ENCODE peak calls at places on chromosomes 4 and X, in seven cellular contexts. Q is left ventricle myocardium inferior, P is mesenchymal stem cell, A is dorsolateral prefrontal cortex, N is kidney, G is A549, Y is spleen. X is an unnamed sample.

GRCh38 chr4:177528620-177529019 is 86.4 kb upstream of the AGA start:
- DNase-seq in A (no peak), Q (no peak), Y (no peak), N (no peak), P (no peak), G (no peak), X (no peak)

GRCh38 chr4:4869731-4870483 is 10.4 kb downstream of the MSX1 start:
- DNase-seq in Y (no peak), P (no peak), N (no peak), A (no peak), Q (no peak), G (no peak), X (no peak)

GRCh38 chrX:17081969-17082368 is 135.5 kb downstream of the REPS2 start:
- DNase-seq in G (no peak), N (no peak), Y (no peak), A (no peak), P (no peak), Q (no peak), X (no peak)

GRCh38 chr4:39933689-39934590 is 43.8 kb downstream of the PDS5A start:
- DNase-seq in N (no peak), P (peak; percentile 44), A (no peak), Y (no peak), G (no peak), Q (no peak), X (no peak)

GRCh38 chr4:93658443-93658842 is 170.1 kb upstream of the ATOH1 start:
- DNase-seq in G (no peak), N (no peak), A (no peak), Q (no peak), Y (no peak), P (no peak), X (no peak)

GRCh38 chrX:39874202-39874816 is 223.4 kb downstream of the BCOR start:
- DNase-seq in P (no peak), G (no peak), Q (no peak), N (no peak), A (no peak), Y (no peak), X (no peak)

GRCh38 chr4:28536124-28536523 is 1675.5 kb downstream of the STIM2 start:
- DNase-seq in A (no peak), G (no peak), Q (no peak), P (no peak), N (no peak), Y (no peak), X (no peak)

GRCh38 chr4:86664959-86665358 is 70.8 kb downstream of the PTPN13 start:
- DNase-seq in Q (no peak), P (peak; percentile 80), A (no peak), N (no peak), G (no peak), Y (no peak), X (no peak)

GRCh38 chr4:27068151-27068862 is 207.7 kb downstream of the STIM2 start:
- DNase-seq in Y (no peak), Q (no peak), N (no peak), G (no peak), P (no peak), A (no peak), X (no peak)

GRCh38 chr4:104394409-104394813 is 100.3 kb downstream of the CXXC4 start:
- DNase-seq in Y (no peak), Q (peak; percentile 11), G (no peak), P (peak; percentile 31), N (no peak), A (peak; percentile 42), X (peak; percentile 67)

GRCh38 chr4:156291317-156291716 is 337.7 kb upstream of the CTSO start:
- DNase-seq in Y (no peak), G (no peak), N (no peak), P (peak; percentile 49), A (no peak), Q (no peak), X (no peak)

GRCh38 chr4:141307241-141307689 is 86.6 kb downstream of the ZNF330 start:
- DNase-seq in P (peak; percentile 59), Y (peak; percentile 82), Q (peak; percentile 30), A (peak; percentile 43), G (peak; percentile 37), N (peak; percentile 74), X (peak; percentile 51)

GRCh38 chr4:13544556-13545393 is 467 bp upstream of the NKX3-2 start:
- DNase-seq in Q (peak; percentile 60), G (peak; percentile 90), P (peak; percentile 91), Y (peak; percentile 84), A (no peak), N (peak; percentile 89), X (peak; percentile 29)

GRCh38 chrX:50204364-50204899 is at the start of gene CCNB3:
- DNase-seq in Y (peak; percentile 89), Q (peak; percentile 63), N (peak; percentile 90), G (peak; percentile 46), A (peak; percentile 56), P (peak; percentile 78), X (peak; percentile 54)

GRCh38 chr4:184671101-184671500 is 21.6 kb downstream of the PRIMPOL start:
- DNase-seq in Q (no peak), A (no peak), Y (no peak), G (no peak), P (no peak), N (no peak), X (no peak)

GRCh38 chr4:184666670-184667069 is 17.1 kb downstream of the PRIMPOL start:
- DNase-seq in G (no peak), Y (no peak), A (no peak), Q (no peak), N (no peak), P (no peak), X (no peak)

GRCh38 chr4:184668096-184668495 is 18.6 kb downstream of the PRIMPOL start:
- DNase-seq in Y (no peak), G (no peak), N (no peak), P (no peak), A (no peak), Q (no peak), X (no peak)

GRCh38 chr4:184669251-184669650 is 19.7 kb downstream of the PRIMPOL start:
- DNase-seq in N (no peak), P (no peak), Y (no peak), G (no peak), Q (no peak), A (no peak), X (no peak)

DNA sequence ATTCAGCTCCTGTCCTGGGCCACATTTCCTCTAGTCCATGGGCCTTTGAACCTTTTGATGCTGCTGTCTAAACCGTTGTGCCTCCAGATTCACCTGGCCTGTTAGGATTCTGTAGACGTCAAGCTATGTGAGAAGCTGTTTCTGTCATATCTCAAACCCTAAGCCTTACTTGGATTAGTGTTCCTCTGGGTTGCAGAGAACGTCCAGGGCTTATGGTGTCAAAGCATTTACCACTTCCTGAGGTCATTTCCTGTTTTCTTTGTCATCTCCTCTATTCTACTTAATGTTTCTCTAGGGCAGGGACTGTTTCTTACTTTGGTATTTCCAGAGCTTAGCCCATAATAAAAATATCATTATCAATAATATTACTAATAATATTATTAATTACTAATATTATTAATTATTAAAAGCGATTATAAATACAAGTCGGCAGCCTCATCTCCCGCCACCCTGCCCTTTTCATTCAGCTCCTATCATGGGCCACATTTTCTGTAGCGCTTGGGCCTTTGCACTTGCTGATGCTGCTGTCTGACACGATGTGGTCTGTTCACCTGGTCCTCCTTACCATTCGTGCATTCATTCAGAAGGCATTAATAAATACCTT is 19.1 kb downstream of the PRIMPOL start:
- DNase-seq in P (no peak), A (no peak), Y (no peak), N (no peak), G (no peak), Q (no peak), X (no peak)
- H3K27ac ChIP-seq in P (no peak overlapping the region), A (no peak overlapping the region), Y (peak overlapping the region; percentile 85), N (no peak overlapping the region), G (no peak overlapping the region), Q (no peak overlapping the region), X (no peak overlapping the region)

DNA sequence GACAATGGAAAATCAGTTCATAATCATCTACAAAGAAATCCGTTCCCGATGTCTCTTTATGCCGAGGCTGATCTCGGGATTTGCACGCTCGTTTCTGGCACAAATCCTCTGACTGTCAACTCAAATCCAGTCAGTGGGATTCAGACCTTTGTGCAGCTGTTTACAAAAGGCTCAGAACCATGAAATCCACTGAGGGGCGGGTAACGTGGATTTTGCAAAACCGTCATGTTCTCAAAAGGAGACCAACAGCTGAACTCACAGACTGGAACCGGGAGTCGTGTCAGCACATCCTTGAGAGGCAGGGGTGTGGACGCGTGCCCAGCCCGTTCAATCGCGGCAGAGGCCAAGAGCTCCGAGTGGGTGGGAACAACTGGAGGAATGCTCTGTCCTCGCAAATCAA is 46.4 kb downstream of the ACOX3 start:
- DNase-seq in Q (peak; percentile 90), P (no peak), A (peak; percentile 78), N (peak; percentile 89), Y (no peak), G (no peak), X (peak; percentile 67)
- H3K27ac ChIP-seq in Q (peak overlapping the region; percentile 88), P (peak overlapping the region; percentile 70), A (peak overlapping the region; percentile 71), N (no peak overlapping the region), Y (no peak overlapping the region), G (peak overlapping the region; percentile 1), X (peak overlapping the region; percentile 94)

GRCh38 chr4:128353791-128354190 is 66.2 kb upstream of the PGRMC2 start:
- DNase-seq in Q (no peak), A (no peak), G (no peak), P (peak; percentile 90), Y (no peak), N (no peak), X (no peak)

GRCh38 chr4:128358231-128358902 is 70.8 kb upstream of the PGRMC2 start:
- DNase-seq in G (no peak), Q (no peak), N (no peak), Y (no peak), A (no peak), P (peak; percentile 75), X (no peak)

GRCh38 chr4:128354205-128354821 is 66.7 kb upstream of the PGRMC2 start:
- DNase-seq in A (no peak), G (peak; percentile 17), Y (no peak), N (peak; percentile 79), Q (no peak), P (peak; percentile 95), X (no peak)

GRCh38 chr4:128357286-128357685 is 69.7 kb upstream of the PGRMC2 start:
- DNase-seq in G (no peak), P (no peak), N (no peak), Q (no peak), Y (no peak), A (no peak), X (no peak)

DNA sequence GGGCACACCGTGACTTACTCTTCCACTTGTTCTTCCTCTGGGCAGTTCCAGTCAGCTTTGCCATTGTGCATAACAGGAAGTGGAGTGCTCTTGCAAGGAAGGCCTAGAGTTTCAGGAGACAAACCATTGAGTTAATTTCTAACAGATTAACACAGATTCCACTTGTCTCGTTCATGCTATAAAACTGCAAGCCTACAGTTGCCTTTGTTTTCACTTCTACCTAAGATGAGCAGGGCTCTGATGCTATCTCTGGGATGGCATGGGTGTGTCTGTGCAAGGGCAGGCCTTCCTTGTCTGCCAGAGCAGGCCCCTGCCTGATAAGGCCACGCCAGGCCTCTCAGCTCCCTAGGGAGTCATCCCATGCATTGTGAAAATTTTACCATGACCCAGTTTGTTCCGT is 67.7 kb upstream of the PGRMC2 start:
- DNase-seq in G (peak; percentile 15), Q (peak; percentile 29), P (peak; percentile 49), A (no peak), Y (no peak), N (no peak), X (no peak)
- H3K27ac ChIP-seq in G (peak overlapping the region; percentile 95), Q (peak overlapping the region; percentile 50), P (peak overlapping the region; percentile 99), A (no peak overlapping the region), Y (no peak overlapping the region), N (peak overlapping the region; percentile 58), X (no peak overlapping the region)

DNA sequence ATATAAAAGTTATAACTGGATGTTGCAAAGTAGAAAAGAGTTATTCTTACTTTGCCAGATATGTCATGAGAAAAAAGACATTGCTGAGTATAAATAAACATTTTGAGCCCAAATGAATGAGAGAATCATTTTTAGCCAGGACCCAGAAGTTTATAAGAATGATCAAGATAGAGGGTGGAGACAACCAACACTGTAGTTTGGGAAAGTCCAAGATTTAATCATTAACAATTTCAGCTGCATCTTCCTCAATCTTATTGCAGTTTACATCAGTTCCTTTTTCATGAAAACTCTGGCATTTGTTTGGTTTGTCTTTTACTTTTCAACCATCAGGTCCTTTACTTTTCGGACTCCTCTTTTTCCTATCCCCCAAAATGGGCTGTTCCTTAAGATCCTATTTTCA is 646.0 kb downstream of the ANKRD50 start:
- DNase-seq in A (no peak), G (no peak), N (no peak), Y (no peak), P (no peak), Q (no peak), X (no peak)
- H3K27ac ChIP-seq in A (no peak overlapping the region), G (no peak overlapping the region), N (no peak overlapping the region), Y (no peak overlapping the region), P (no peak overlapping the region), Q (peak overlapping the region; percentile 9), X (no peak overlapping the region)